ENCODE peak calls at places on chromosomes 6 and 20, in ten cellular contexts. Y is cardiac muscle cell, W is upper lobe of left lung, L is breast epithelium, T is lower lobe of right lung, X is endothelial cell of umbilical vein, F is tibial artery, V is heart left ventricle, O is mammary epithelial cell, R is PC-9. J is an unnamed sample.

GRCh38 chr20:47141941-47142781 is 214.3 kb downstream of the ZMYND8 start:
- DNase-seq in Y (no peak), W (no peak), L (no peak), T (no peak), X (no peak), F (no peak), V (no peak), O (peak; percentile 11), R (peak; percentile 45), J (no peak)

GRCh38 chr20:32062776-32063170 is 10.7 kb downstream of the HCK start:
- DNase-seq in Y (no peak), W (peak; percentile 89), L (peak; percentile 32), T (peak; percentile 92), X (no peak), F (peak; percentile 72), V (peak; percentile 77), O (no peak), R (no peak), J (peak; percentile 80)

GRCh38 chr20:58022711-58023110 is 205.7 kb downstream of the ANKRD60 start:
- DNase-seq in Y (no peak), W (no peak), L (peak; percentile 7), T (no peak), X (no peak), F (peak; percentile 3), V (no peak), O (no peak), R (no peak), J (peak; percentile 8)

GRCh38 chr6:42163941-42164340 is 9.2 kb upstream of the GUCA1A start:
- DNase-seq in Y (no peak), W (no peak), L (no peak), T (no peak), X (no peak), F (no peak), V (no peak), O (no peak), R (no peak), J (no peak)

GRCh38 chr20:59147197-59147596 is 16.4 kb upstream of the ZNF831 start:
- DNase-seq in Y (peak; percentile 5), W (no peak), L (no peak), T (no peak), X (no peak), F (no peak), V (peak; percentile 51), O (no peak), R (no peak), J (no peak)

GRCh38 chr6:89412071-89413005 is at the start of gene RRAGD:
- DNase-seq in Y (peak; percentile 87), W (peak; percentile 92), L (peak; percentile 65), T (peak; percentile 88), X (no peak), F (peak; percentile 81), V (peak; percentile 84), O (peak; percentile 14), R (peak; percentile 2), J (peak; percentile 83)

GRCh38 chr6:168272379-168273011 is 47.1 kb downstream of the DACT2 start:
- DNase-seq in Y (peak; percentile 60), W (no peak), L (no peak), T (no peak), X (no peak), F (no peak), V (no peak), O (no peak), R (no peak), J (no peak)

GRCh38 chr6:41451039-41451438 is 95.1 kb upstream of the FOXP4 start:
- DNase-seq in Y (peak; percentile 55), W (no peak), L (no peak), T (no peak), X (no peak), F (no peak), V (peak; percentile 54), O (no peak), R (no peak), J (no peak)

GRCh38 chr6:35048631-35049083 is 92.5 kb downstream of the TCP11 start:
- DNase-seq in Y (peak; percentile 56), W (peak; percentile 50), L (no peak), T (no peak), X (no peak), F (peak; percentile 54), V (peak; percentile 70), O (no peak), R (no peak), J (no peak)

GRCh38 chr6:139373154-139373927 is 1.1 kb downstream of the CITED2 start:
- DNase-seq in Y (peak; percentile 56), W (peak; percentile 66), L (peak; percentile 39), T (peak; percentile 82), X (peak; percentile 61), F (peak; percentile 59), V (peak; percentile 75), O (peak; percentile 63), R (peak; percentile 37), J (peak; percentile 81)

GRCh38 chr20:48785256-48785655 is 42.5 kb downstream of the PREX1 start:
- DNase-seq in Y (no peak), W (no peak), L (no peak), T (no peak), X (no peak), F (no peak), V (no peak), O (no peak), R (no peak), J (no peak)
- H3K4me1 ChIP-seq in Y (no peaks in the 10 kb centered on the region), W (peaks cover 53% of the 10 kb centered on the region), L (no peaks in the 10 kb centered on the region), T (peaks cover 69% of the 10 kb centered on the region), X (peaks cover 6% of the 10 kb centered on the region), F (peaks cover 19% of the 10 kb centered on the region), V (peaks cover 3% of the 10 kb centered on the region), O (no peaks in the 10 kb centered on the region), R (peaks cover 3% of the 10 kb centered on the region), J (no peaks in the 10 kb centered on the region)

GRCh38 chr6:26270903-26271639 is 93.9 kb upstream of the BTN3A2 start:
- DNase-seq in Y (peak; percentile 90), W (peak; percentile 43), L (peak; percentile 65), T (peak; percentile 52), X (peak; percentile 93), F (peak; percentile 77), V (peak; percentile 33), O (peak; percentile 92), R (peak; percentile 65), J (no peak)

GRCh38 chr6:26269406-26270120 is 95.4 kb upstream of the BTN3A2 start:
- DNase-seq in Y (no peak), W (no peak), L (no peak), T (no peak), X (no peak), F (no peak), V (no peak), O (peak; percentile 25), R (no peak), J (no peak)

GRCh38 chr6:26268659-26269402 is 96.2 kb upstream of the BTN3A2 start:
- DNase-seq in Y (no peak), W (no peak), L (no peak), T (no peak), X (no peak), F (no peak), V (no peak), O (peak; percentile 84), R (peak; percentile 42), J (no peak)

GRCh38 chr6:26271640-26272090 is 93.3 kb upstream of the BTN3A2 start:
- DNase-seq in Y (no peak), W (no peak), L (no peak), T (no peak), X (no peak), F (no peak), V (no peak), O (no peak), R (no peak), J (no peak)

GRCh38 chr6:26270121-26270861 is 94.7 kb upstream of the BTN3A2 start:
- DNase-seq in Y (peak; percentile 25), W (no peak), L (no peak), T (no peak), X (no peak), F (no peak), V (no peak), O (no peak), R (no peak), J (no peak)
- TF ChIP-seq CTCF in Y (no peak), W (no peak), L (no peak), T (no peak), X (no peak), F (no peak), V (no peak), O (no peak), R (no peak), J (no peak)

GRCh38 chr6:33072508-33073100 is 845 bp downstream of the HLA-DPA1 start:
- DNase-seq in Y (no peak), W (no peak), L (no peak), T (no peak), X (no peak), F (no peak), V (no peak), O (no peak), R (no peak), J (no peak)

GRCh38 chr6:33075208-33075567 is 602 bp upstream of the HLA-DPB1 start:
- DNase-seq in Y (no peak), W (no peak), L (no peak), T (no peak), X (no peak), F (no peak), V (no peak), O (no peak), R (no peak), J (no peak)

GRCh38 chr6:33071579-33071978 is 1.9 kb downstream of the HLA-DPA1 start:
- DNase-seq in Y (no peak), W (no peak), L (no peak), T (no peak), X (no peak), F (no peak), V (no peak), O (no peak), R (no peak), J (no peak)

GRCh38 chr6:33075568-33076405 is at the start of gene HLA-DPB1:
- DNase-seq in Y (peak; percentile 76), W (peak; percentile 44), L (no peak), T (no peak), X (peak; percentile 80), F (no peak), V (no peak), O (peak; percentile 56), R (no peak), J (no peak)

GRCh38 chr6:33073431-33073871 is at the start of gene HLA-DPA1:
- DNase-seq in Y (peak; percentile 15), W (peak; percentile 75), L (no peak), T (peak; percentile 54), X (no peak), F (peak; percentile 60), V (peak; percentile 50), O (peak; percentile 24), R (no peak), J (peak; percentile 31)
- H3K4me1 ChIP-seq in Y (peaks cover 6% of the 10 kb centered on the region), W (peaks cover 36% of the 10 kb centered on the region), L (no peaks in the 10 kb centered on the region), T (peaks cover 36% of the 10 kb centered on the region), X (no peaks in the 10 kb centered on the region), F (no peaks in the 10 kb centered on the region), V (no peaks in the 10 kb centered on the region), O (no peaks in the 10 kb centered on the region), R (no peaks in the 10 kb centered on the region), J (no peaks in the 10 kb centered on the region)

DNA sequence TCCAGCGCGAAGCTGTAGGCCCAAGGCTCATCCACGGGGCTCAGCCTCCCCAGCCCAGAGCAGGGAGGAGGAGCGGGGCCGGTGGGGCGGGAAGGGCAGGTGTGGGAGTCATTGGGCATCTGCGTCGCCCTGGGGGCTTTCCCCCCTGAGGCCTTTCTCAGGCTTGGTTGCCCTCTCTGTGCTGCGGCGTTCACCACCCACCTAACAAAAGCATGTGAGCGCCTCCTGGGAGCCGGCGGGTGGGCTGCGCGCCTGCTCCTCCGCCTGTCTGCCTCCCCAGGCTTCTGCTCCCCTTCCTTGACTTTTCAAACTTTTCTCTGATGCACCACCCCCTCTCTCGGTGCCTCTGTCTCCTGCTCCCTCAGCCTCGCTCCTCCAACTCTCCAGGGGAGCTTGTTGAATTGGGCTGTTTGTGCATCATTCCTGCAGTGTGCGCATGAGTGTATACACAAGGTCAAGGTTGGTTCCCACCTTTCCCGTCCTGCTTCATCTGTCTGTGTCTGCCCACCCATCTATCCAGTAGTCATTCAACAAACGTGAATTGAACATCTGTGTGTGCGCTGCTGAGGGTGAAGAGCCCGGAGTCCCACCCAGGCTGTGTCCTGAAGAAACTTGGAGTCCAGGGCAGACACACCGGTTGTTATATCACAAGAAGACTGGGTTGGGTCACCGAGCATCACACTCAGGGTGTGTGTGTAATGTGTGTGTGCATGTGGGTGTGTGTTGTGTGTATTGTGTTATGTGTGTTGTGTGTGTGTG is 82.4 kb upstream of the NNAT start:
- DNase-seq in Y (no peak), W (no peak), L (no peak), T (no peak), X (no peak), F (no peak), V (no peak), O (no peak), R (no peak), J (no peak)
- TF ChIP-seq CTCF in Y (no peak), W (no peak), L (no peak), T (no peak), X (no peak), F (no peak), V (no peak), O (no peak), R (no peak), J (no peak)

J was measured in right lobe of liver.